ENCODE peak calls at places on chromosomes 12 and 14, in four cellular contexts. One of them, this sample, is unnamed.

GRCh38 chr14:85247071-85247470 is 282.9 kb upstream of the FLRT2 start:
- DNase-seq in HepG2: no peak
- DNase-seq in GM12878: no peak
- DNase-seq in H1: no peak
- DNase-seq in this sample: no peak

GRCh38 chr12:34395056-34396005 is 373.0 kb downstream of the ALG10 start:
- DNase-seq in HepG2: no peak
- DNase-seq in GM12878: no peak
- DNase-seq in H1: peak
- DNase-seq in this sample: no peak

GRCh38 chr12:109112720-109113465 is 3.5 kb upstream of the ACACB start:
- DNase-seq in HepG2: peak
- DNase-seq in GM12878: no peak
- DNase-seq in H1: no peak
- DNase-seq in this sample: no peak

GRCh38 chr12:82473111-82473754 is 114.9 kb downstream of the METTL25 start:
- DNase-seq in HepG2: no peak
- DNase-seq in GM12878: no peak
- DNase-seq in H1: no peak
- DNase-seq in this sample: no peak

GRCh38 chr12:101746661-101747060 is 7.4 kb upstream of the SYCP3 start:
- DNase-seq in HepG2: no peak
- DNase-seq in GM12878: no peak
- DNase-seq in H1: no peak
- DNase-seq in this sample: no peak

GRCh38 chr14:93369393-93370266 is 22.6 kb downstream of the COX8C start:
- DNase-seq in HepG2: no peak
- DNase-seq in GM12878: peak
- DNase-seq in H1: no peak
- DNase-seq in this sample: no peak

GRCh38 chr14:34233619-34234018 is 228.4 kb downstream of the SPTSSA start:
- DNase-seq in HepG2: no peak
- DNase-seq in GM12878: no peak
- DNase-seq in H1: no peak
- DNase-seq in this sample: no peak

GRCh38 chr14:94408546-94409095 is 20.2 kb upstream of the SERPINA1 start:
- DNase-seq in HepG2: no peak
- DNase-seq in GM12878: no peak
- DNase-seq in H1: no peak
- DNase-seq in this sample: no peak

GRCh38 chr14:64210211-64210610 is 84.0 kb downstream of the ESR2 start:
- DNase-seq in HepG2: no peak
- DNase-seq in GM12878: no peak
- DNase-seq in H1: no peak
- DNase-seq in this sample: no peak

GRCh38 chr14:105168496-105168978 is at the start of gene JAG2:
- DNase-seq in HepG2: no peak
- DNase-seq in GM12878: no peak
- DNase-seq in H1: no peak
- DNase-seq in this sample: peak

GRCh38 chr14:99067141-99067920 is 204.7 kb downstream of the BCL11B start:
- DNase-seq in HepG2: no peak
- DNase-seq in GM12878: no peak
- DNase-seq in H1: peak
- DNase-seq in this sample: no peak

GRCh38 chr14:58863576-58864345 is 226.0 kb downstream of the DACT1 start:
- DNase-seq in HepG2: no peak
- DNase-seq in GM12878: no peak
- DNase-seq in H1: no peak
- DNase-seq in this sample: no peak

GRCh38 chr14:54653764-54654469 is 87.0 kb downstream of the SAMD4A start:
- DNase-seq in HepG2: peak
- DNase-seq in GM12878: no peak
- DNase-seq in H1: no peak
- DNase-seq in this sample: no peak

GRCh38 chr14:72253503-72253902 is 321.3 kb downstream of the RGS6 start:
- DNase-seq in HepG2: no peak
- DNase-seq in GM12878: no peak
- DNase-seq in H1: no peak
- DNase-seq in this sample: no peak

GRCh38 chr12:65532162-65532561 is 253.7 kb downstream of the MSRB3 start:
- DNase-seq in HepG2: no peak
- DNase-seq in GM12878: no peak
- DNase-seq in H1: no peak
- DNase-seq in this sample: no peak

GRCh38 chr12:104177663-104178501 is 37.7 kb upstream of the TXNRD1 start:
- DNase-seq in HepG2: peak
- DNase-seq in GM12878: no peak
- DNase-seq in H1: peak
- DNase-seq in this sample: no peak

GRCh38 chr12:120110550-120111501 is 5.7 kb downstream of the RAB35 start:
- DNase-seq in HepG2: no peak
- DNase-seq in GM12878: no peak
- DNase-seq in H1: peak
- DNase-seq in this sample: no peak

GRCh38 chr14:81400852-81401251 is 728 bp upstream of the STON2 start:
- DNase-seq in HepG2: no peak
- DNase-seq in GM12878: no peak
- DNase-seq in H1: no peak
- DNase-seq in this sample: peak

GRCh38 chr14:104140213-104140462 is 1.8 kb downstream of the KIF26A start:
- DNase-seq in HepG2: no peak
- DNase-seq in GM12878: no peak
- DNase-seq in H1: no peak
- DNase-seq in this sample: no peak

GRCh38 chr12:117010693-117011451 is 88.3 kb downstream of the TESC start:
- DNase-seq in HepG2: no peak
- DNase-seq in GM12878: no peak
- DNase-seq in H1: no peak
- DNase-seq in this sample: no peak

GRCh38 chr14:92959761-92960680 is 37.1 kb downstream of the CHGA start:
- DNase-seq in HepG2: no peak
- DNase-seq in GM12878: no peak
- DNase-seq in H1: no peak
- DNase-seq in this sample: no peak

GRCh38 chr12:40622246-40622838 is 69.9 kb upstream of the CNTN1 start:
- DNase-seq in HepG2: peak
- DNase-seq in GM12878: no peak
- DNase-seq in H1: peak
- DNase-seq in this sample: peak

GRCh38 chr12:47834199-47835016 is 14.7 kb upstream of the HDAC7 start:
- DNase-seq in HepG2: no peak
- DNase-seq in GM12878: no peak
- DNase-seq in H1: no peak
- DNase-seq in this sample: no peak

GRCh38 chr12:92411687-92412086 is 266.0 kb upstream of the BTG1 start:
- DNase-seq in HepG2: no peak
- DNase-seq in GM12878: no peak
- DNase-seq in H1: no peak
- DNase-seq in this sample: no peak

GRCh38 chr14:89721991-89722390 is 232.5 kb downstream of the EFCAB11 start:
- DNase-seq in HepG2: no peak
- DNase-seq in GM12878: no peak
- DNase-seq in H1: no peak
- DNase-seq in this sample: no peak

GRCh38 chr14:33026850-33027420 is 88.3 kb downstream of the NPAS3 start:
- DNase-seq in HepG2: no peak
- DNase-seq in GM12878: no peak
- DNase-seq in H1: no peak
- DNase-seq in this sample: no peak

GRCh38 chr14:90503582-90503981 is 106.8 kb downstream of the CALM1 start:
- DNase-seq in HepG2: no peak
- DNase-seq in GM12878: no peak
- DNase-seq in H1: no peak
- DNase-seq in this sample: no peak

GRCh38 chr14:70827366-70828151 is 18.2 kb upstream of the MAP3K9 start:
- DNase-seq in HepG2: peak
- DNase-seq in GM12878: no peak
- DNase-seq in H1: no peak
- DNase-seq in this sample: no peak

DNA sequence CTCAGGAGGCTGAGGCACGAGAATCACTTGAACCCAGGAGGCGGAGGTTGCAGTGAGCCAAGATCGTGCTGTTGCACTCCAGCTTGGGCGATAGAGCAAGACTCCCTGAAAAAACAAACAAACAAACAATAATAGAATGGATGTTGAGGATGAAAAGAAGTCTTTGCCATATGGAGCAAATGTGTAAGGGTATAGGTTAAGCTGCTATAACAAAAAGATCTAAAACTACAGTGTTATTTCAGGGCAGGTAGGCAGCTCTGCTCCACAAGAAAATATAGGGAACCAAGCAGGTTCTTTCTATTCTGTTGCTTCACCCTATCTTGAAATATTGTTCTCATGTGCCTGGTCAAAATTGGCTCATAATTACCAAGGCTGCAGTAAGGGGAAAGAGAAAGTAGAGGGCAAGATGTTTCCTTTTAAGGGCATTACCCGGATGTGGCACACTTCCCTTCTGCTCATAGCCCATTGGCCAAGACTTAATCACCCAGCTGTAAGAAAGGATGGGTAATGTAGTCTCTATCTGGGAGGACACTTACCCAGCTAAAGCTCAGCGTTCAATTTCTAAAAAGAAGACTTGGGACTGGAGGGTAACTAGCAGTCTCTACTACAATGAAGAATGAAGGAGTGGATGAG is 23.5 kb downstream of the SDSL start:
- DNase-seq in HepG2: no peak
- DNase-seq in GM12878: no peak
- DNase-seq in H1: no peak
- DNase-seq in this sample: no peak
- TF ChIP-seq SUZ12 in HepG2: no peak
- TF ChIP-seq SUZ12 in GM12878: no peak
- TF ChIP-seq SUZ12 in H1: no peak
- TF ChIP-seq SUZ12 in this sample: no peak

GRCh38 chr12:122795807-122796206 is 21.4 kb downstream of the CCDC62 start:
- DNase-seq in HepG2: no peak
- DNase-seq in GM12878: no peak
- DNase-seq in H1: no peak
- DNase-seq in this sample: no peak
- TF ChIP-seq SP1 in HepG2: no peak
- TF ChIP-seq SP1 in GM12878: no peak
- TF ChIP-seq SP1 in H1: no peak
- TF ChIP-seq SP1 in this sample: no peak

GRCh38 chr12:26527702-26528101 is 305.3 kb downstream of the ITPR2 start:
- DNase-seq in HepG2: no peak
- DNase-seq in GM12878: no peak
- DNase-seq in H1: no peak
- DNase-seq in this sample: no peak

GRCh38 chr12:26524862-26525465 is 308.0 kb downstream of the ITPR2 start:
- DNase-seq in HepG2: no peak
- DNase-seq in GM12878: no peak
- DNase-seq in H1: peak
- DNase-seq in this sample: peak

GRCh38 chr12:26520869-26521268 is 312.1 kb downstream of the ITPR2 start:
- DNase-seq in HepG2: no peak
- DNase-seq in GM12878: no peak
- DNase-seq in H1: no peak
- DNase-seq in this sample: no peak

GRCh38 chr12:26520154-26520553 is 312.8 kb downstream of the ITPR2 start:
- DNase-seq in HepG2: no peak
- DNase-seq in GM12878: no peak
- DNase-seq in H1: no peak
- DNase-seq in this sample: no peak

DNA sequence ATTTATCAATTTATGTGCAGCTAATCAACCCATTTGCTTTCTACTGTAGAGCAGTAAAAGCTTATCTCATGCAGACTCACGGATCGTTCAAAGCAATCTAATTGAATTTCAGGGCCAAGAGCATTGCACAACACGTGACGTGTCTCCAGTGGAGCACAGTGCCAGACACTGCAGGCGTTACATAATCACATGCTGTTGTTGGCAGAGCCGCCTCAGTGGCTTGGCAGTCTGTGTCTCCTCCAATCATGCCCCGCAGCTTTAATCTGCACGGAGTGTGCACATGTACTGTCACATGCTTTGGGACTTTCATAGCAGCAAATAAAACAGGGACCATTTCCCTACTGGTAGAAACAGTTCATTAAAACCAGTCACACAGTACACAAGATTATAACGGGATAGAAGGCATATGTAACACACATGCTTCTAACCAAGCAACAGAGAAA is 309.3 kb downstream of the ITPR2 start:
- DNase-seq in HepG2: no peak
- DNase-seq in GM12878: no peak
- DNase-seq in H1: no peak
- DNase-seq in this sample: no peak
- TF ChIP-seq SUZ12 in HepG2: no peak
- TF ChIP-seq SUZ12 in GM12878: no peak
- TF ChIP-seq SUZ12 in H1: no peak
- TF ChIP-seq SUZ12 in this sample: no peak

GRCh38 chr12:2836576-2836975 is 1.7 kb upstream of the NRIP2 start:
- DNase-seq in HepG2: no peak
- DNase-seq in GM12878: no peak
- DNase-seq in H1: no peak
- DNase-seq in this sample: no peak

GRCh38 chr12:2836004-2836403 is 1.2 kb upstream of the NRIP2 start:
- DNase-seq in HepG2: no peak
- DNase-seq in GM12878: no peak
- DNase-seq in H1: no peak
- DNase-seq in this sample: no peak

GRCh38 chr12:2833327-2833726 is 1.5 kb downstream of the NRIP2 start:
- DNase-seq in HepG2: no peak
- DNase-seq in GM12878: no peak
- DNase-seq in H1: no peak
- DNase-seq in this sample: no peak

GRCh38 chr12:2833810-2834209 is 1.0 kb downstream of the NRIP2 start:
- DNase-seq in HepG2: no peak
- DNase-seq in GM12878: no peak
- DNase-seq in H1: no peak
- DNase-seq in this sample: no peak

DNA sequence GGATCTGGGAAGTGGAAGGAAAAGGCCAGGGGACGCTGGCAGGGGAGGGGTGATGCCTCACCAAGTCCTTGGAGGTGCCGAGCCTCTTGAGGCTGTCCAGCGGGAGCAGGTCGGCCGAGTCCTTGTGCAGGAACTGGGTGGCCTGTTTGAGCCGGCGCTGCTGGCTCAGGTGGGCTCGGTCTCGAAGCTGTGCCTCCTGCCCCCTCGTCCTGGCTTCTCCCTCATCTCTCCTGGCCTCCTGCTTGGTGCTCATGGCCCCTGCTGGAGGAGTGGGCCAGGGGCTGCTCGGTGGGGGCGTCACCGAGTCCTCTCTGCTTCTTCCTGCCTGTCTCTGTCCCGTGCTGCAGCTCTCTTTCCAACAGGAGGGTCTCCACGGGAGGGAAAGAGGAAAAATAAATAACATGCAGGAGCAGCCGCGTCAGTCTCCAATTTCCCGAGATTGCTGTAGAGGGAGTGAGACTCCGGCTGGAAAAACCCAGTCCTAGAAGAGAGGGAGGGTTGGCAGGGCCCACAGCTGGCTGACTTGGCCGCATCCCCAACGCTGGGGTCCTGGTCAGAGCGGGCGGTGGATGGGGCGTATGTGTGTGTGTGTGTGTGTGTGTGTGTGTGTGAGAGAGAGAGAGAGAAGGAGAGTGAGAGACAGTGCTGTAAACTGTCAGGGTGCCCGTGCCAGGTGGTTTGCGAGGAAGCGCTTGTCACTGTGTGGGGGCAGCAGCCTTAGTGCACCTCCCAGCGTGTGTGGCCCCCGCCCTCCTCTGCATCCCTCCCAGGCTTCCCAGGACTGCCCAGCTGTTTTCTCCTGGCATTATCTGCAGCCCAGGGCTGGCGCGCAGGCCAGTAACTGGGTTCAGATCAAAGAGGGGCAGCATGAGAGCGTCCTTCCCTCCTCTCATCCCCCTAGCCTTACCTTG is at the start of gene NRIP2:
- DNase-seq in HepG2: no peak
- DNase-seq in GM12878: no peak
- DNase-seq in H1: peak
- DNase-seq in this sample: peak
- TF ChIP-seq SP1 in HepG2: no peak
- TF ChIP-seq SP1 in GM12878: no peak
- TF ChIP-seq SP1 in H1: no peak
- TF ChIP-seq SP1 in this sample: no peak

This sample was measured in HEK293T.